ENCODE peak calls at places on chromosomes 4 and X, in four cellular contexts. One of them, this sample, is unnamed.

GRCh38 chr4:130359537-130359936 is 1263.6 kb downstream of the C4orf33 start:
- DNase-seq in K562: no peak
- DNase-seq in WTC11: no peak
- DNase-seq in HepG2: peak; percentile 1
- DNase-seq in this sample: no peak

GRCh38 chrX:133413218-133413925 is 1.9 kb downstream of the GPC4 start:
- DNase-seq in HepG2: no peak
- DNase-seq in WTC11: no peak
- DNase-seq in K562: no peak
- DNase-seq in this sample: peak; percentile 23

GRCh38 chrX:48972214-48973164 is 845 bp upstream of the KCND1 start:
- DNase-seq in HepG2: peak; percentile 16
- DNase-seq in WTC11: peak; percentile 65
- DNase-seq in K562: peak; percentile 67
- DNase-seq in this sample: peak; percentile 64

GRCh38 chr4:174340714-174341113 is 57.0 kb downstream of the CEP44 start:
- DNase-seq in WTC11: no peak
- DNase-seq in HepG2: no peak
- DNase-seq in K562: no peak
- DNase-seq in this sample: no peak

GRCh38 chr4:176357359-176358082 is 37.8 kb downstream of the SPCS3 start:
- DNase-seq in HepG2: no peak
- DNase-seq in K562: no peak
- DNase-seq in WTC11: no peak
- DNase-seq in this sample: no peak

GRCh38 chrX:44596277-44596676 is 53.6 kb upstream of the FUNDC1 start:
- DNase-seq in WTC11: no peak
- DNase-seq in HepG2: no peak
- DNase-seq in K562: no peak
- DNase-seq in this sample: no peak

GRCh38 chrX:125778256-125778655 is 387.8 kb downstream of the DCAF12L2 start:
- DNase-seq in HepG2: no peak
- DNase-seq in K562: no peak
- DNase-seq in WTC11: no peak
- DNase-seq in this sample: no peak

GRCh38 chr4:90317785-90318184 is 190.6 kb downstream of the CCSER1 start:
- DNase-seq in HepG2: no peak
- DNase-seq in WTC11: no peak
- DNase-seq in K562: no peak
- DNase-seq in this sample: peak; percentile 11

GRCh38 chrX:18927558-18927957 is 56.4 kb downstream of the PHKA2 start:
- DNase-seq in WTC11: no peak
- DNase-seq in K562: no peak
- DNase-seq in HepG2: no peak
- DNase-seq in this sample: no peak

GRCh38 chrX:45749375-45749774 is 548.7 kb upstream of the DIPK2B start:
- DNase-seq in K562: no peak
- DNase-seq in HepG2: no peak
- DNase-seq in WTC11: no peak
- DNase-seq in this sample: no peak

DNA sequence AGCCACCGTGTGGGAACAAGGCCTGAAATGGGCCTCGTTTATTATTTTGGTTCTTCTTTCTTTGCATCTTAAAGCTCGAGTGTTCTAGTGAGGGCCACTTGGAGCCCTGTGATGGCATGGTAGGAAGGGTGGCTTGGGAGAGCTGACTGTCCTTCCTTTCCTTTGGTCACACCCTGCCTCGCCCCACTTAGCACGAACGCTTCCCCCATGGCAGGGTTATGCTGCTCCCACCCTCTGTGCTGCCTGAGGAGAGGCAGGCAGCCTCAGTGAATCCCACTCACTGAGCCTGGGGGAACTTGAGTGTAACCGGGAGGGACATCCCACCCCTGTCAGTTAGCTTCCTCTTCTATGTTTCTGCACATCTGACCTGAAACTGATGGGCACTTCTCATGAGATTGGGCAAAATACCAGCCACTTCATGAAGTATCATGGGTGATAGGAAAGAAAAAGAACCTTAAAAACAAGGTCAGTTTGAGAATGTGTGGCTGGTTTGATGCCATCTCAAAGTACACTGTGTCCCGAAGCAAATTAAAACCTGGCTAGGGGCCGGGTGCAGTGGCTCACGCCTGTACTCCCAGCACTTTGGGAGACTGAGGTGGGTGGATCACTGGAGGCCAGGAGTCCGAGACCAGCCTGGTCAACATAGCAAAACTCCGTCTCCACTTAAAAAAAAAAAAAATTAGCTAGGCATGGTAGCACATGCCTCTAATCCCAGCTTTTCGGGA is 10.0 kb downstream of the TKTL1 start:
- DNase-seq in HepG2: no peak
- DNase-seq in K562: no peak
- DNase-seq in WTC11: no peak
- DNase-seq in this sample: no peak
- TF ChIP-seq ELF4 in HepG2: no peak
- TF ChIP-seq ELF4 in K562: no peak
- TF ChIP-seq ELF4 in WTC11: no peak
- TF ChIP-seq ELF4 in this sample: no peak

DNA sequence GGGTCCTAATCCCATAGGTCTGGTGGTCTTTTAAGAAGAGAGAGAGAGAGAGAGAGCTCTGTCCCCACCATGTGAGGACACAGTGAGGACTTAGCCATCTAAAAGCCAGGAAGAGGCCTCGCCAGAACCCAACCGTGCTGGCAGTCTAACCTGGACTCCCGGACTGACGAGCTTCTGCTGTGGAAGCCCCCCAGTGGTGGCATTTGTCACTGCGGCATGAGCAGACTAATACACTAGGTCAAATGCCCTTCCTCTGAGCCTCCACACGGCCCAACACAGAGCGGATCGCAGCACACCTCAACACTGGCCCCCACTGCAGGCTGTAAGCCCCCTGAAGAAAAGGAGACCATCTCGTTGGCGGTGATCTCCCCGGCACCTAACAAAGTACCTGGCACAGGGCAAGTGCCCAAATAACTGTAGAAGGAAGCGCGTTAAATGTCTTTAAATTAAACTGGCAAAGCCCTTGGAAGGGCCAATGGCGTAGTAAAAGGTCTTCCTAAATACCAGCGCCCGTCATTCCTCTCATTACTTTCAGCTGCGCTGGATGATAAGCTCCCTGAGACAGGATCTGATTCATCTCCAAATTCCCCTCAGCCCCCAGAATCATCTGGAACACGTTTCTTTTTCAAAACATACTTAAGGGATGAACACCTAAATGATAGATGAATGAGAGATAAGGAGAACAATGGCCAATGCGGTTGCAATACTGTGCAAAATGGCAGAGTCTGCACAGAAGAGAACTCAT is 95.2 kb downstream of the AFAP1 start:
- DNase-seq in WTC11: peak; percentile 91
- DNase-seq in HepG2: peak; percentile 70
- DNase-seq in K562: peak; percentile 61
- DNase-seq in this sample: peak; percentile 85
- TF ChIP-seq ELF4 in WTC11: no peak
- TF ChIP-seq ELF4 in HepG2: no peak
- TF ChIP-seq ELF4 in K562: no peak
- TF ChIP-seq ELF4 in this sample: no peak

GRCh38 chr4:127809173-127809800 is 27.2 kb downstream of the HSPA4L start:
- DNase-seq in HepG2: peak; percentile 4
- DNase-seq in WTC11: no peak
- DNase-seq in K562: no peak
- DNase-seq in this sample: no peak
- TF ChIP-seq ELF4 in HepG2: no peak
- TF ChIP-seq ELF4 in WTC11: no peak
- TF ChIP-seq ELF4 in K562: no peak
- TF ChIP-seq ELF4 in this sample: no peak

DNA sequence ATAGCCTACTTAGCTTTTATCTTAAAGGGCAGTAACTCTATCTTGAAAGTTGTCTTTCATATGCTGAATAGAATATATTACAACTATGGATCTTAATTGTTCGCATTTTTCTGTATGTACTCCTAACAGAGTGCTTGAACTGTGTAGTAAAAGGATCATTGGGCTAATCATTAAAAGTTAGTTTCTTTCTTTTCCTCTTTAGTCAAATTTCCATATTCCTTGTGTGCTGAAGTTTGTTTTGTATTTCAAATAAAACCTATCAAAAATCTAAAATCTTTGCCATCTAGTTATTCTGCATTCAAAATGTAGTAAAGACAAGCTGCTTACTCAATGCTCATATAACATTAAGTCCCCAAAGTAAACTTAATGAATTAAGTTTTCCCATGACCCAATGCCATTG is 182.7 kb downstream of the HTR2C start:
- DNase-seq in HepG2: no peak
- DNase-seq in WTC11: no peak
- DNase-seq in K562: no peak
- DNase-seq in this sample: no peak
- TF ChIP-seq ELF4 in HepG2: no peak
- TF ChIP-seq ELF4 in WTC11: no peak
- TF ChIP-seq ELF4 in K562: no peak
- TF ChIP-seq ELF4 in this sample: no peak

GRCh38 chr4:140719693-140720092 is 36.5 kb downstream of the TBC1D9 start:
- DNase-seq in HepG2: no peak
- DNase-seq in WTC11: no peak
- DNase-seq in K562: no peak
- DNase-seq in this sample: no peak

GRCh38 chr4:140720387-140721087 is 35.6 kb downstream of the TBC1D9 start:
- DNase-seq in HepG2: peak; percentile 18
- DNase-seq in WTC11: no peak
- DNase-seq in K562: no peak
- DNase-seq in this sample: no peak

GRCh38 chr4:140718240-140718639 is 37.9 kb downstream of the TBC1D9 start:
- DNase-seq in K562: no peak
- DNase-seq in HepG2: no peak
- DNase-seq in WTC11: no peak
- DNase-seq in this sample: no peak

GRCh38 chr4:140719022-140719421 is 37.2 kb downstream of the TBC1D9 start:
- DNase-seq in HepG2: no peak
- DNase-seq in WTC11: no peak
- DNase-seq in K562: no peak
- DNase-seq in this sample: no peak

DNA sequence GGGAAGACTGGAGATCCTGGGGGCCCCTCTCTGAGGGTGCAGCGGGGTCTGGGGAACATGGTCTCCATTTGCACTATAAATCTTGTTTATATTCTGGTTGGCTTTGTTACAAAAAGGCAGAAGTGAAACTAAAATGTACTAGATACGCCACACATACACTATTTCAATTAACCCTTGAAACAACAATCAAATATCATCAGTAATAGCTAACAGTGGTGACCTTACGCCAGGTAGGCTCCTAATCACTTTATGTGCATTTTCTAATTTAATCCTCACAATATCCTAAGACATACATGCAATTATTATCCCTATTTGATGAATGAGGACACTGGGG is 35.1 kb downstream of the TBC1D9 start:
- DNase-seq in WTC11: no peak
- DNase-seq in K562: no peak
- DNase-seq in HepG2: no peak
- DNase-seq in this sample: no peak
- TF ChIP-seq ELF4 in WTC11: no peak
- TF ChIP-seq ELF4 in K562: no peak
- TF ChIP-seq ELF4 in HepG2: no peak
- TF ChIP-seq ELF4 in this sample: no peak

GRCh38 chrX:15820106-15821073 is 30.1 kb downstream of the ZRSR2 start:
- DNase-seq in WTC11: no peak
- DNase-seq in K562: no peak
- DNase-seq in HepG2: no peak
- DNase-seq in this sample: no peak
- TF ChIP-seq ELF4 in WTC11: no peak
- TF ChIP-seq ELF4 in K562: no peak
- TF ChIP-seq ELF4 in HepG2: no peak
- TF ChIP-seq ELF4 in this sample: no peak